ENCODE peak calls at places on chromosomes 6 and 20, in four cellular contexts. J is GM04504, A is AG20443, E is GF-D8. Q is an unnamed sample.

GRCh38 chr6:139530551-139530950 is 156.1 kb upstream of the CITED2 start:
- DNase-seq in J (no peak), A (no peak), E (no peak), Q (no peak)

GRCh38 chr6:119145111-119145510 is 66.6 kb upstream of the FAM184A start:
- DNase-seq in J (no peak), A (no peak), E (peak; percentile 89), Q (no peak)

GRCh38 chr6:64023693-64024092 is 388.1 kb downstream of the PHF3 start:
- DNase-seq in J (no peak), A (no peak), E (no peak), Q (no peak)

GRCh38 chr20:59604770-59605665 is 678 bp downstream of the PHACTR3 start:
- DNase-seq in J (no peak), A (peak; percentile 51), E (no peak), Q (no peak)

GRCh38 chr6:110874880-110875547 is 429 bp downstream of the AMD1 start:
- DNase-seq in J (no peak), A (peak; percentile 34), E (no peak), Q (no peak)

GRCh38 chr20:36796868-36797267 is 23.3 kb upstream of the DSN1 start:
- DNase-seq in J (no peak), A (no peak), E (no peak), Q (no peak)

GRCh38 chr6:25942561-25943147 is 12.2 kb upstream of the SLC17A2 start:
- DNase-seq in J (no peak), A (peak; percentile 47), E (peak; percentile 29), Q (no peak)

GRCh38 chr6:169990095-169991030 is 238.9 kb downstream of the ERMARD start:
- DNase-seq in J (no peak), A (no peak), E (peak; percentile 28), Q (no peak)

GRCh38 chr20:34998331-34998950 is 42.8 kb downstream of the MYH7B start:
- DNase-seq in J (no peak), A (no peak), E (no peak), Q (no peak)

GRCh38 chr6:135266675-135267074 is 85.6 kb downstream of the MYB start:
- DNase-seq in J (no peak), A (no peak), E (no peak), Q (no peak)

GRCh38 chr6:45278367-45278766 is 49.8 kb upstream of the RUNX2 start:
- DNase-seq in J (no peak), A (no peak), E (no peak), Q (no peak)

GRCh38 chr20:10524034-10524476 is 89.0 kb downstream of the SLX4IP start:
- DNase-seq in J (no peak), A (peak; percentile 16), E (no peak), Q (no peak)

GRCh38 chr20:15584507-15584906 is 988.7 kb downstream of the KIF16B start:
- DNase-seq in J (no peak), A (no peak), E (no peak), Q (no peak)

GRCh38 chr6:168746643-168747042 is 305.7 kb downstream of the SMOC2 start:
- DNase-seq in J (no peak), A (no peak), E (no peak), Q (no peak)

GRCh38 chr6:106520711-106521367 is 108.5 kb downstream of the RTN4IP1 start:
- DNase-seq in J (no peak), A (no peak), E (no peak), Q (peak; percentile 72)

GRCh38 chr6:115882174-115882573 is 178.5 kb downstream of the FRK start:
- DNase-seq in J (no peak), A (no peak), E (no peak), Q (no peak)

GRCh38 chr6:106194949-106195919 is 109.1 kb downstream of the PRDM1 start:
- DNase-seq in J (no peak), A (peak; percentile 11), E (no peak), Q (no peak)

GRCh38 chr20:20452254-20452676 is 84.4 kb downstream of the INSM1 start:
- DNase-seq in J (peak; percentile 28), A (peak; percentile 74), E (peak; percentile 68), Q (no peak)